ENCODE peak calls at places on chromosomes 7 and 10, in five cellular contexts. L is stimulated activated CD4-positive, alpha-beta T cell treated with anti-CD3 and anti-CD28 coated beads, Interleukin-1b, Interleukin-23, amount 100 ng/mL, for 24 hours; I is PC-9; J is frontal cortex; W is kidney glomerular epithelial cell. T is an unnamed sample.

GRCh38 chr10:71133710-71134686 is 78.4 kb upstream of the UNC5B start:
- DNase-seq in W (no peak), L (no peak), I (peak; percentile 28), J (no peak), T (no peak)

GRCh38 chr10:655184-655583 is 34.3 kb downstream of the DIP2C start:
- DNase-seq in L (no peak), W (no peak), I (no peak), J (no peak), T (no peak)

GRCh38 chr10:120514035-120514620 is 57.1 kb downstream of the PLPP4 start:
- DNase-seq in W (peak; percentile 68), J (no peak), I (no peak), L (no peak), T (no peak)

GRCh38 chr7:16993543-16993942 is 111.8 kb upstream of the AGR3 start:
- DNase-seq in W (no peak), I (no peak), L (no peak), J (no peak), T (no peak)

GRCh38 chr7:104862719-104863118 is 151.3 kb upstream of the KMT2E start:
- DNase-seq in J (no peak), I (no peak), L (no peak), W (no peak), T (no peak)

GRCh38 chr10:72008096-72008933 is 44.1 kb downstream of the CHST3 start:
- DNase-seq in W (no peak), I (no peak), J (no peak), L (no peak), T (no peak)

GRCh38 chr7:138138244-138138643 is 62.0 kb downstream of the AKR1D1 start:
- DNase-seq in L (no peak), I (no peak), W (no peak), J (no peak), T (no peak)

GRCh38 chr7:23471090-23471859 is 984 bp upstream of the IGF2BP3 start:
- DNase-seq in J (no peak), L (no peak), W (no peak), I (peak; percentile 86), T (no peak)

GRCh38 chr10:3774814-3775670 is 10.0 kb downstream of the KLF6 start:
- DNase-seq in L (no peak), I (no peak), W (no peak), J (no peak), T (no peak)

GRCh38 chr7:81600608-81601007 is 169.2 kb downstream of the HGF start:
- DNase-seq in W (no peak), I (no peak), L (no peak), J (no peak), T (no peak)

T was measured in hypothalamus.